ENCODE peak calls at places on chromosomes 1 and 21, in five cellular contexts. M, G, E, X and H are unnamed samples.

GRCh38 chr21:42668620-42669019 is 15.2 kb downstream of the PDE9A start:
- DNase-seq in M (no peak), G (no peak), E (no peak), X (no peak), H (no peak)

GRCh38 chr1:66644331-66644730 is 107.9 kb upstream of the DYNLT5 start:
- DNase-seq in M (no peak), G (no peak), E (no peak), X (no peak), H (no peak)

GRCh38 chr1:3503525-3503886 is 49.0 kb downstream of the ARHGEF16 start:
- DNase-seq in M (no peak), G (no peak), E (no peak), X (no peak), H (no peak)

GRCh38 chr1:97139512-97139911 is 417.9 kb downstream of the PTBP2 start:
- DNase-seq in M (no peak), G (no peak), E (no peak), X (peak; percentile 46), H (no peak)

GRCh38 chr1:3145489-3146325 is 76.7 kb downstream of the PRDM16 start:
- DNase-seq in M (no peak), G (no peak), E (no peak), X (no peak), H (no peak)

GRCh38 chr1:228236744-228237143 is 28.9 kb downstream of the OBSCN start:
- DNase-seq in M (no peak), G (no peak), E (peak; percentile 53), X (peak; percentile 66), H (no peak)

GRCh38 chr1:119291611-119292206 is 76.9 kb upstream of the HAO2 start:
- DNase-seq in M (no peak), G (no peak), E (no peak), X (peak; percentile 60), H (no peak)

GRCh38 chr1:210817385-210818275 is 316.3 kb downstream of the KCNH1 start:
- DNase-seq in M (no peak), G (no peak), E (no peak), X (no peak), H (no peak)

GRCh38 chr1:17155257-17155895 is 36.1 kb upstream of the PADI2 start:
- DNase-seq in M (no peak), G (no peak), E (no peak), X (peak; percentile 21), H (no peak)

GRCh38 chr1:224251741-224252146 is 68.7 kb downstream of the DEGS1 start:
- DNase-seq in M (no peak), G (no peak), E (no peak), X (no peak), H (no peak)

GRCh38 chr1:154808909-154809262 is 61.2 kb downstream of the KCNN3 start:
- DNase-seq in M (no peak), G (no peak), E (no peak), X (no peak), H (no peak)

GRCh38 chr1:38783659-38784229 is 75.8 kb downstream of the RRAGC start:
- DNase-seq in M (no peak), G (no peak), E (no peak), X (no peak), H (no peak)

GRCh38 chr1:235018161-235018560 is 110.5 kb downstream of the TOMM20 start:
- DNase-seq in M (peak; percentile 21), G (peak; percentile 92), E (no peak), X (peak; percentile 99), H (no peak)

GRCh38 chr1:62436039-62436465 is 797 bp upstream of the USP1 start:
- DNase-seq in M (no peak), G (no peak), E (peak; percentile 96), X (no peak), H (no peak)

GRCh38 chr1:200670215-200671118 is 760 bp upstream of the DDX59 start:
- DNase-seq in M (peak; percentile 44), G (peak; percentile 40), E (peak; percentile 37), X (no peak), H (no peak)

GRCh38 chr1:54220004-54220811 is 20.2 kb downstream of the MRPL37 start:
- DNase-seq in M (no peak), G (no peak), E (no peak), X (peak; percentile 52), H (no peak)

GRCh38 chr1:181522864-181523263 is 39.5 kb downstream of the CACNA1E start:
- DNase-seq in M (no peak), G (no peak), E (no peak), X (no peak), H (no peak)

GRCh38 chr21:29152936-29153335 is 22.5 kb downstream of the MAP3K7CL start:
- DNase-seq in M (no peak), G (no peak), E (no peak), X (peak; percentile 55), H (no peak)

GRCh38 chr1:1426961-1427934 is 6.2 kb upstream of the ANKRD65 start:
- DNase-seq in M (no peak), G (no peak), E (no peak), X (peak; percentile 19), H (no peak)

GRCh38 chr1:6911974-6912373 is 126.7 kb downstream of the CAMTA1 start:
- DNase-seq in M (no peak), G (no peak), E (no peak), X (no peak), H (no peak)

GRCh38 chr21:26849428-26850115 is 4.4 kb upstream of the ADAMTS1 start:
- DNase-seq in M (no peak), G (peak; percentile 69), E (no peak), X (peak; percentile 73), H (no peak)

GRCh38 chr1:156656779-156657160 is 14.9 kb downstream of the BCAN start:
- DNase-seq in M (no peak), G (no peak), E (no peak), X (peak; percentile 45), H (no peak)

GRCh38 chr1:70864302-70864701 is 183.3 kb downstream of the PTGER3 start:
- DNase-seq in M (no peak), G (no peak), E (no peak), X (peak; percentile 58), H (no peak)

GRCh38 chr21:44089001-44089911 is 17.9 kb upstream of the PWP2 start:
- DNase-seq in M (peak; percentile 70), G (no peak), E (peak; percentile 32), X (no peak), H (no peak)

GRCh38 chr1:44029911-44030605 is 1.2 kb downstream of the SLC6A9 start:
- DNase-seq in M (peak; percentile 94), G (peak; percentile 68), E (peak; percentile 95), X (peak; percentile 90), H (peak; percentile 58)

GRCh38 chr1:230144010-230144614 is 77.1 kb downstream of the GALNT2 start:
- DNase-seq in M (no peak), G (no peak), E (no peak), X (no peak), H (no peak)

GRCh38 chr1:228058981-228059535 is 23.4 kb upstream of the ARF1 start:
- DNase-seq in M (peak; percentile 51), G (no peak), E (peak; percentile 47), X (no peak), H (no peak)

GRCh38 chr1:50720457-50721053 is 239.5 kb downstream of the FAF1 start:
- DNase-seq in M (no peak), G (no peak), E (no peak), X (no peak), H (no peak)

GRCh38 chr1:188715566-188715965 is 1762.1 kb downstream of the BRINP3 start:
- DNase-seq in M (no peak), G (no peak), E (no peak), X (no peak), H (no peak)

GRCh38 chr1:3352084-3352951 is 102.1 kb upstream of the ARHGEF16 start:
- DNase-seq in M (no peak), G (no peak), E (no peak), X (peak; percentile 84), H (no peak)

GRCh38 chr1:42992043-42992697 is 33.5 kb upstream of the SLC2A1 start:
- DNase-seq in M (no peak), G (no peak), E (no peak), X (peak; percentile 55), H (no peak)

GRCh38 chr1:97870574-97870973 is 50.3 kb downstream of the DPYD start:
- DNase-seq in M (no peak), G (no peak), E (no peak), X (no peak), H (no peak)

GRCh38 chr1:56404561-56405030 is 174.8 kb downstream of the PLPP3 start:
- DNase-seq in M (no peak), G (no peak), E (no peak), X (peak; percentile 49), H (no peak)